ENCODE peak calls at places on chromosomes 2 and 18, in seven cellular contexts. H is endothelial cell of umbilical vein; N is right lobe of liver; W is AG10803; F is left ventricle myocardium inferior; V is CD4-positive, alpha-beta T cell; O is cardiac fibroblast. E is an unnamed sample.

GRCh38 chr2:85662899-85663683 is 4.9 kb downstream of the SFTPB start:
- DNase-seq in F (no peak), O (peak), V (no peak), N (no peak), H (peak), W (peak), E (peak)

GRCh38 chr2:70083344-70084156 is 3.7 kb upstream of the PCBP1 start:
- DNase-seq in F (no peak), V (no peak), O (peak), N (no peak), W (no peak), H (no peak), E (no peak)

GRCh38 chr18:63970803-63971191 is 916 bp downstream of the SERPINB8 start:
- DNase-seq in N (peak), V (no peak), F (peak), H (no peak), O (no peak), W (peak), E (no peak)

GRCh38 chr2:118431188-118431562 is 342.9 kb downstream of the INSIG2 start:
- DNase-seq in N (no peak), F (no peak), W (peak), V (no peak), H (no peak), O (peak), E (no peak)

GRCh38 chr2:48305569-48305968 is 224.4 kb upstream of the STON1 start:
- DNase-seq in N (no peak), O (no peak), H (no peak), F (no peak), V (no peak), W (no peak), E (no peak)

GRCh38 chr2:209648714-209649113 is 122.9 kb upstream of the UNC80 start:
- DNase-seq in H (no peak), V (no peak), W (peak), N (no peak), F (no peak), O (peak), E (peak)

GRCh38 chr2:117523267-117523666 is 291.2 kb upstream of the DDX18 start:
- DNase-seq in W (no peak), H (peak), O (no peak), F (peak), V (no peak), N (peak), E (no peak)

GRCh38 chr2:219603784-219604183 is 6.1 kb downstream of the STK11IP start:
- DNase-seq in N (no peak), O (no peak), V (no peak), F (no peak), W (no peak), H (no peak), E (no peak)

GRCh38 chr18:75638597-75639467 is 211.3 kb upstream of the SMIM21 start:
- DNase-seq in V (no peak), H (no peak), O (peak), W (peak), N (no peak), F (peak), E (peak)

GRCh38 chr2:203743441-203743932 is 37.0 kb downstream of the CD28 start:
- DNase-seq in H (peak), N (no peak), W (peak), V (no peak), F (no peak), O (peak), E (peak)

GRCh38 chr2:226775032-226775509 is 24.5 kb downstream of the IRS1 start:
- DNase-seq in W (no peak), O (no peak), V (no peak), F (no peak), H (no peak), N (no peak), E (no peak)

GRCh38 chr2:241036397-241036963 is 38.1 kb downstream of the SNED1 start:
- DNase-seq in N (no peak), W (no peak), O (peak), F (no peak), H (no peak), V (peak), E (peak)

GRCh38 chr18:48992791-48993555 is 42.2 kb upstream of the SMAD7 start:
- DNase-seq in H (no peak), W (no peak), O (no peak), F (no peak), N (no peak), V (no peak), E (no peak)

GRCh38 chr2:152062130-152063091 is 36.4 kb downstream of the CACNB4 start:
- DNase-seq in O (peak), N (no peak), H (no peak), W (peak), F (no peak), V (no peak), E (peak)

GRCh38 chr18:34592961-34593382 is 117.1 kb upstream of the DTNA start:
- DNase-seq in N (peak), W (peak), O (peak), F (peak), H (peak), V (no peak), E (peak)

GRCh38 chr18:57749604-57749970 is 53.5 kb downstream of the ATP8B1 start:
- DNase-seq in N (no peak), H (no peak), V (no peak), F (no peak), W (no peak), O (no peak), E (no peak)

DNA sequence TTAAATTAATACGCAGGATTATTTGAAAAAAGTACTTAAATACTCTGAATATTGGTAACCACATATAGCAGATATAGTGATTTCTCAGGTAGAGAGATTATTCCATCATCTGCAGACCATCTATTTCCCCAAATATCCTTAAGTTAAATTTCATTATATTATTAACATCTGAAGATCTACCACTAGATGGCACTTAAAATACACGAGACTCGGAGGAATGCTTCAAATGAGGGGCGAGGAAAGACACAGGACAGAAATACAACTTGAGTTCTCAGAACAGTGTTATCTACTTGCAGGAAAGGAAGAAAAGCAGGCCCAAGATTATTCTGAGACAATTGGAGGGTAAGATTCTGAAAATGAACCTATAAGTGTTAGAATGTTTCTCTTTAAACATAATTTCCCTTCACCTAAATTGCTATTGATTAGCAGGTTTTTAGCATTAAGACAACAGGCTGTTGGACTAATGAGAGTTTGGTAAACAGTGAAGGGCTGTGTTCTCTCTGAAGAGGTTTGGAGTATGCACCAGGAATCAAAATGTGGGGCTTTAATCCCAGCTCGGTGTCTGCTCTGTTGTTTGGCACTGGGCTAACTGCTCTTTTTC is 76.9 kb upstream of the GCFC2 start:
- DNase-seq in O (peak), F (no peak), V (no peak), W (peak), H (peak), N (no peak), E (peak)
- TF ChIP-seq CTCF in O (peak), F (peak), V (peak), W (peak), H (no peak), N (peak), E (peak)

GRCh38 chr2:207528980-207529329 is 807 bp upstream of the CREB1 start:
- DNase-seq in W (peak), F (no peak), N (no peak), O (peak), V (peak), H (peak), E (peak)
- TF ChIP-seq CTCF in W (peak), F (peak), N (no peak), O (peak), V (peak), H (no peak), E (peak)

GRCh38 chr2:159118115-159118858 is 149.8 kb downstream of the TANC1 start:
- DNase-seq in N (peak), O (peak), F (peak), V (peak), H (peak), W (peak), E (peak)

GRCh38 chr2:159119652-159120257 is 151.3 kb downstream of the TANC1 start:
- DNase-seq in H (no peak), N (no peak), W (peak), F (peak), V (no peak), O (no peak), E (no peak)

GRCh38 chr2:159116922-159117321 is 148.5 kb downstream of the TANC1 start:
- DNase-seq in F (no peak), O (no peak), V (no peak), W (no peak), N (no peak), H (no peak), E (no peak)

GRCh38 chr2:159117658-159118057 is 149.2 kb downstream of the TANC1 start:
- DNase-seq in F (no peak), O (no peak), W (no peak), V (no peak), N (no peak), H (no peak), E (no peak)

DNA sequence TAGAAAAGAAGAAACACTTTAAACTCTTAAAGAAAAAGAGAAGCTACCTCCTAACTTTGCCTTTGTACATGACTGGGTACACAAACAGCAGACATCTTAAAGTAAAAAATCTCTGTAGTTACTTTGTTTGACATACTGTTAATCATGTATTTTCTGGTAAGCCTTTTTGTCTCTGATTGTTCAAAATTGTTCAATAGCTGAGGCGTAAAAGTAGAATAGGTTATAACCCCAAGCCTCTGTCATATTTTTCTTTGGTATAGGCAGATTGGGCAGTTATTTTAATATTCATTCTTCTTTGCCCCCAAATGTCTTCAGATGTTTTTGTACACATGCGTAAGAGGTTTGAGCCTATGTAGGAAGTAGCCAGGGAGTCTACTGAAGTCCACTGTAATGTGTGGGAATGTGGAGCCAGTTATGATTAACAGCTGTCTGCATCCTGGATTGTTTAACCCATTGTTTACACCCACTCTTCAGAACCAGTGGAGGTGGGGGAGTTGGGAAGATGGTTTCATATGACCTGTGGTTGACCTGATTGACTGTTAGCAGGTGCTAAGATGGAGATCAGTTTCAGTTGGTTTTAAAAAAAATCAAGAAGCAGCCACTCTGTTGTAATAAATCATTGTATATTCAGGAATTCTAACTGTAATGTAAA is 150.5 kb downstream of the TANC1 start:
- DNase-seq in O (no peak), H (no peak), V (no peak), N (no peak), F (no peak), W (no peak), E (no peak)
- TF ChIP-seq CTCF in O (no peak), H (no peak), V (no peak), N (no peak), F (peak), W (no peak), E (no peak)

GRCh38 chr18:8717011-8717770 is 11.8 kb downstream of the MTCL1 start:
- DNase-seq in H (no peak), N (no peak), W (no peak), V (no peak), O (no peak), F (no peak), E (no peak)
- TF ChIP-seq CTCF in H (no peak), N (no peak), W (no peak), V (no peak), O (no peak), F (no peak), E (no peak)

E was measured in fibroblast of the aortic adventitia.